ENCODE peak calls at places on chromosomes 16 and 17, in eight cellular contexts. F, B, Q, L, W, C, J and T are unnamed samples.

GRCh38 chr16:89557230-89557935 is 3.1 kb upstream of the RPL13 start:
- DNase-seq in F (peak), Q (peak), W (peak), C (peak), J (peak), B (peak), L (peak), T (peak)

GRCh38 chr17:27456681-27457404 is 595 bp downstream of the KSR1 start:
- DNase-seq in J (no peak), W (no peak), B (peak), Q (no peak), F (no peak), C (no peak), L (no peak), T (no peak)

GRCh38 chr17:82775033-82775823 is 23.4 kb downstream of the TBCD start:
- DNase-seq in Q (peak), L (no peak), B (peak), F (no peak), W (no peak), J (no peak), C (no peak), T (peak)

GRCh38 chr16:89067677-89068076 is 26.0 kb upstream of the ACSF3 start:
- DNase-seq in L (no peak), J (no peak), F (no peak), C (no peak), B (no peak), W (peak), Q (peak), T (no peak)

GRCh38 chr17:46010597-46011186 is 11.6 kb downstream of the STH start:
- DNase-seq in F (no peak), L (no peak), W (no peak), C (no peak), Q (no peak), B (no peak), J (no peak), T (no peak)

GRCh38 chr17:39194089-39194984 is 3.1 kb downstream of the CACNB1 start:
- DNase-seq in C (peak), F (no peak), J (no peak), W (no peak), B (peak), Q (peak), L (peak), T (no peak)

GRCh38 chr16:67547423-67548264 is 14.7 kb upstream of the CTCF start:
- DNase-seq in L (no peak), F (peak), W (no peak), J (peak), B (no peak), C (no peak), Q (no peak), T (no peak)

GRCh38 chr17:61478026-61478789 is 26.0 kb downstream of the TBX4 start:
- DNase-seq in L (no peak), C (no peak), J (no peak), F (no peak), B (no peak), W (no peak), Q (no peak), T (no peak)

GRCh38 chr16:15523939-15524338 is 89.6 kb downstream of the BMERB1 start:
- DNase-seq in L (no peak), B (no peak), Q (no peak), F (no peak), W (no peak), C (no peak), J (no peak), T (no peak)

GRCh38 chr16:26651464-26651863 is 415.3 kb upstream of the C16orf82 start:
- DNase-seq in C (no peak), W (no peak), L (peak), B (no peak), J (no peak), F (no peak), Q (no peak), T (no peak)

GRCh38 chr17:79834575-79835469 is 4.4 kb downstream of the CBX4 start:
- DNase-seq in J (no peak), Q (peak), B (peak), C (no peak), W (no peak), F (no peak), L (no peak), T (no peak)

GRCh38 chr16:13186813-13187212 is 285.4 kb downstream of the SHISA9 start:
- DNase-seq in L (no peak), J (peak), B (peak), F (no peak), Q (no peak), W (peak), C (no peak), T (no peak)

GRCh38 chr16:69848635-69849545 is 86.8 kb downstream of the WWP2 start:
- DNase-seq in W (peak), F (no peak), Q (peak), C (peak), J (no peak), B (no peak), L (peak), T (peak)

GRCh38 chr17:75878174-75878998 is at the start of gene TRIM47:
- DNase-seq in B (peak), W (peak), Q (peak), L (peak), J (no peak), C (no peak), F (peak), T (peak)

GRCh38 chr17:65564793-65565192 is 3.3 kb upstream of the AXIN2 start:
- DNase-seq in F (no peak), Q (peak), L (no peak), W (no peak), C (peak), B (peak), J (no peak), T (no peak)

GRCh38 chr17:41792835-41793748 is 6.6 kb upstream of the JUP start:
- DNase-seq in B (peak), C (no peak), Q (peak), F (no peak), W (peak), J (no peak), L (peak), T (peak)

GRCh38 chr17:82043507-82043906 is 6.0 kb upstream of the DCXR start:
- DNase-seq in F (no peak), C (no peak), J (no peak), L (no peak), Q (no peak), W (no peak), B (no peak), T (no peak)

GRCh38 chr16:28935924-28936783 is 4.4 kb downstream of the CD19 start:
- DNase-seq in Q (peak), F (peak), C (peak), J (peak), W (peak), B (peak), L (peak), T (peak)

GRCh38 chr16:1051446-1051845 is 21.1 kb upstream of the SSTR5 start:
- DNase-seq in J (no peak), F (no peak), W (no peak), C (no peak), B (no peak), L (no peak), Q (no peak), T (no peak)

GRCh38 chr16:55250641-55251550 is 73.1 kb upstream of the IRX6 start:
- DNase-seq in F (no peak), C (no peak), W (no peak), B (no peak), L (no peak), Q (peak), J (no peak), T (no peak)

GRCh38 chr17:9768381-9768934 is 22.9 kb downstream of the DHRS7C start:
- DNase-seq in Q (peak), J (peak), L (no peak), B (peak), F (no peak), W (peak), C (no peak), T (peak)

GRCh38 chr16:19664166-19664565 is 53.9 kb downstream of the KNOP1 start:
- DNase-seq in Q (no peak), L (no peak), W (no peak), B (no peak), F (no peak), C (no peak), J (no peak), T (no peak)

GRCh38 chr16:2449118-2449517 is 10.8 kb upstream of the TEDC2 start:
- DNase-seq in Q (no peak), C (no peak), B (no peak), L (no peak), W (no peak), F (no peak), J (no peak), T (no peak)

GRCh38 chr17:5819921-5820685 is 235.8 kb upstream of the NLRP1 start:
- DNase-seq in W (no peak), B (no peak), F (no peak), J (no peak), C (no peak), L (no peak), Q (no peak), T (no peak)

GRCh38 chr17:5262417-5262816 is 19.7 kb upstream of the RABEP1 start:
- DNase-seq in W (no peak), C (no peak), B (no peak), F (no peak), L (no peak), J (no peak), Q (no peak), T (no peak)

GRCh38 chr17:73410586-73411329 is 99.0 kb upstream of the CDC42EP4 start:
- DNase-seq in Q (peak), C (no peak), B (peak), W (no peak), J (no peak), F (no peak), L (no peak), T (no peak)

GRCh38 chr17:5069724-5070123 is 8.5 kb upstream of the ZFP3 start:
- DNase-seq in C (no peak), L (no peak), B (no peak), W (peak), J (no peak), F (no peak), Q (no peak), T (no peak)

GRCh38 chr16:35200662-35201061 is 1741.2 kb downstream of the TP53TG3F start:
- DNase-seq in W (no peak), C (no peak), F (no peak), Q (no peak), B (no peak), J (no peak), L (no peak), T (no peak)

GRCh38 chr17:83037084-83037950 is 42.1 kb upstream of the METRNL start:
- DNase-seq in L (peak), W (no peak), F (no peak), J (no peak), B (peak), Q (no peak), C (no peak), T (no peak)

GRCh38 chr17:56973520-56973919 is 4.4 kb upstream of the SCPEP1 start:
- DNase-seq in L (no peak), W (peak), F (no peak), C (no peak), J (no peak), B (no peak), Q (no peak), T (no peak)

GRCh38 chr16:63473710-63474109 is 1437.5 kb upstream of the CDH8 start:
- DNase-seq in Q (no peak), F (no peak), J (no peak), W (no peak), C (no peak), L (no peak), B (no peak), T (no peak)

GRCh38 chr16:49986351-49987124 is 38.5 kb upstream of the CNEP1R1 start:
- DNase-seq in L (no peak), C (no peak), W (no peak), J (no peak), Q (peak), B (no peak), F (no peak), T (peak)

GRCh38 chr16:69812213-69813014 is 50.3 kb downstream of the WWP2 start:
- DNase-seq in F (no peak), W (no peak), C (no peak), J (no peak), B (no peak), L (no peak), Q (peak), T (no peak)

GRCh38 chr16:22397459-22397858 is 23.0 kb upstream of the CDR2 start:
- DNase-seq in W (peak), J (no peak), Q (peak), C (no peak), F (no peak), L (no peak), B (no peak), T (peak)

GRCh38 chr17:35256629-35257028 is 13.8 kb downstream of the SLFN5 start:
- DNase-seq in W (no peak), Q (no peak), L (no peak), F (no peak), B (no peak), C (no peak), J (no peak), T (no peak)

GRCh38 chr16:79638386-79639106 is 38.0 kb upstream of the MAF start:
- DNase-seq in F (no peak), B (no peak), J (no peak), Q (no peak), W (no peak), L (no peak), C (no peak), T (no peak)

GRCh38 chr16:15777533-15778203 is 79.2 kb downstream of the MYH11 start:
- DNase-seq in C (no peak), F (peak), B (peak), L (no peak), J (peak), Q (peak), W (peak), T (peak)

GRCh38 chr16:24286713-24287405 is 30.7 kb downstream of the CACNG3 start:
- DNase-seq in B (no peak), F (no peak), J (no peak), L (no peak), C (no peak), Q (no peak), W (no peak), T (no peak)

GRCh38 chr17:2347805-2348685 is 10.7 kb downstream of the SGSM2 start:
- DNase-seq in W (peak), B (peak), Q (peak), F (no peak), C (no peak), J (no peak), L (no peak), T (no peak)

GRCh38 chr17:29707212-29707571 is 84.5 kb upstream of the CORO6 start:
- DNase-seq in C (no peak), J (no peak), B (no peak), F (peak), L (no peak), W (no peak), Q (no peak), T (no peak)
- H3K4me3 ChIP-seq in C (no peak), J (peak), B (no peak), F (peak), L (no peak), W (no peak), Q (no peak), T (no peak)

DNA sequence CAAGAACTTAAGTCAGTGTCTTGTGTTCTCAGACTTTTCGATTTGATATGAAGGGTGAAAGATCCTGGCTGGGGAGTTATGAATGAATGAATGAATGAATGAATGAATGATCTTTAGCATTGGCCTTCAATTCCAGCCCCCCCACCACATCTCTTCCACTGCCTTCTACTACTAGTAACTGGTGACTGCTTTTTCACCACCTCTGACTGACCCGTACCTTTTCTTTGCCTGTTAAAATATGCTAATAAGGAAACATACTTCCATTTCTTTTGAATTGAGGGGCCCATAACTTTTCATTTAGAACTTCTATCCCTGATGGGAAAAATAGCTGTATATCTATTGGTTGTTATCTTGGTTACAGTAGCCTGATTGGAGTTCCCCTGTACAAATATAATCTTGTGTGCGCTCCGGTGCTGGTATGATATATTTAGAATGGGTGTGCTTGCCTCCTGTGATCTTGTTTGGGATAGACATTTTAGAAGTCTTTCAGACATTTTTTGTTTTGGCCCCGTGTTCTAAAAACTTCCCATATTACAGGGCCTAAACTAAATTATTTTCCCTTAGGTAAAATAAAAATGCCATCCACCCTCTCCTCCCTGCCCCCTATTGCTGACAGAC is 3.4 kb downstream of the LYRM1 start:
- DNase-seq in L (no peak), B (no peak), Q (no peak), F (no peak), C (no peak), W (no peak), J (no peak), T (no peak)
- H3K4me3 ChIP-seq in L (no peak), B (no peak), Q (no peak), F (peak), C (peak), W (no peak), J (no peak), T (no peak)

DNA sequence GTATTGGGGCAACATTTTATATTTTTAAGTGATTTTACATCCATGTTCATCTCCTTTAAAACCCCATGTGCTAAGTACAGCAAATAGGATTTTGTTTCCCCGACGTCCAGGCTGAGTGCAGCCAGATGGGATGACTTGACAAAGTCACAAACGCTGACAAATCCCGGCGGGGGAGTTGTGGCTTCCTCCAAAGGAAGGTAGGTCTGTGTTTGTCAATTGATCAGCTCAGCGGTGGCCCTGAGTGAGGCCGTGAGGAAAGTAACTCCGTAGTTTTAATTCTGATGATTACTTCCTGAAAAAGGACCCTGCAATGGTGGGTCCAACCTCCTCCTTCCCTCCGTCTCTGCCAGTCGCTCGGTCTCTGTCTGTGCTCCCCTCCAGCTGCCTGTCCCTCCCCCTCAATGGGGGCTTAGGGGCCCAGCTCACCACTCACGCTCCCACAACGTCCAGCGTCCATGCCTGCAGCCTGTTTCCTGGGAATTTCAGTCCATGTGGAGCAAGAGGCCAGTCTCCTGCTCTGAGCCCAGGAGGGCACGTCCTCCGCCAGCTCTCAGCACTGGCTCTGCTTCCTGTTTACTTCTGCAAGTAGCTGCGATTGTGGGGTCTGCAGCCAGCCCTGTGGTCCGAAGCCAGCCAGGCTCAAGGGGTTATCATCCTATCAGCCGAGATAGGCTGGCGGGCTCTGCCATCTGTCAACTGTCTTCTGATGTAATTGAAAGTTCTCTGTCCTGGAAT is 209.4 kb upstream of the FOXF1 start:
- DNase-seq in F (no peak), B (peak), W (no peak), C (no peak), J (no peak), L (no peak), Q (no peak), T (peak)
- H3K4me3 ChIP-seq in F (no peak), B (peak), W (no peak), C (no peak), J (no peak), L (no peak), Q (peak), T (peak)

DNA sequence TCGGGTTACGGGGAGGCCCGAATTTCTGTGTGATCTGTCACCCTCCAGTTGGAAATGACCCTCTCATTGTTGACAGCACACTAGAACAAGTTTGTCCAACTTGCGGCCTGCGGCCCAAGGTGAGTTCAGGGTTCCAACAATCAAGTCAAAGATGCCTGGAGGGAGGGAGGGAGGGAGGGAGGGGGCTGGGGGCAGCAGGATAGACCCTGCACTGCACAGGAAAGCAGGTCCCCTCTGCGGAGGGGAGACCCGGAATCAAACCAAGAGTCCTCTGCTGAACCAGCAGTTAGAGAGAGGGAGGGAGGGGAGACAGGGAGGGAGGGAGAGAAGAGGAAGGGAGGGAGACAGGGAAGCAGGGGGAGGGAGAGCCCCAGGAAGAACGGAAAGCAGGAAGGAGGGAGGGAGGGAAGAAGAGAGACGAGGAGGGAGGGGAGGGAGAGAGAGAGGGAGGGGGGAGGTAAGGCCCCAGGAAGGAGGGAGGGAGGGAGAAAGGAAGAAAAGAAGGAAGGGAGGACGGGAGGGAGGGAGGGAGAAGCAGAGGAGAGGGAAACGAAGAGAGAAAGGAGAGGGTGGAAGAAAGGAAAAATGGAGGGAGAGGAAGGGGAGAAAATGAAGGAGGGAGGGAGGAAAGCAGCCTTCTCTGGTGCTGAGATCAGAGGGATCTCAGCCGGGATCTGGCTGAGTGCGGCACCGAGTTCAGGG is 96.7 kb upstream of the CDH5 start:
- DNase-seq in B (no peak), L (peak), F (no peak), Q (peak), W (no peak), J (no peak), C (no peak), T (peak)
- H3K4me3 ChIP-seq in B (no peak), L (peak), F (peak), Q (no peak), W (no peak), J (no peak), C (peak), T (peak)

DNA sequence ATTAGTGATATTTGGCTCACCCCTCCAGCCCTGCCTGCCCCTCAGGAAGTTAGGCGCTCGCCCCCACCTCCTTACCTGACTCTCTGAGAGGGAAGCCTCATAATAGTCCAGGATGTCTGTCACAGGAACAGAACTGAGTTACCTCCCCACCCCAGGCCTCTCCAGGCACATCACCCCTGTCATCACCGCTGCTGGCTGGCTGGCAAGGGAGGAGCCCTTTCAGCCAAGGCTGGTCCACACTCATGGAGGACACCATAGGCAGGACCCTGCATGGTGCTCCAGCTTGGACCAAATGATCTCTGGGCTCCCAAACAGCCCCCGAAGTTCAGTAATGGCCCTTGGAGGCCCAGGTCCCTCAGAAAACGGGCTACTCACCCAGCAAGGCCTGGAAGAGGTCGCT is 1.5 kb downstream of the DLG4 start:
- DNase-seq in J (no peak), W (no peak), F (no peak), Q (no peak), B (no peak), L (no peak), C (no peak), T (no peak)
- H3K4me3 ChIP-seq in J (no peak), W (no peak), F (no peak), Q (peak), B (peak), L (peak), C (peak), T (no peak)